ENCODE peak calls at places on chromosomes 2 and 18, in nine cellular contexts. F is vagina; K is transverse colon; P is ovary; R is fibroblast of mammary gland; Z is MCF 10A; C is CD8-positive, alpha-beta T cell; Q is AG09319; U is type B pancreatic cell. J is an unnamed sample.

GRCh38 chr2:84631047-84631446 is 114.7 kb downstream of the DNAH6 start:
- DNase-seq in K (no peak), U (no peak), F (no peak), R (peak; percentile 52), Z (peak; percentile 47), C (no peak), P (no peak), Q (peak; percentile 1), J (no peak)

GRCh38 chr2:240933966-240934700 is 28.0 kb downstream of the CROCC2 start:
- DNase-seq in C (no peak), Z (no peak), U (no peak), F (no peak), Q (no peak), P (peak; percentile 47), K (peak; percentile 8), R (no peak), J (peak; percentile 4)

GRCh38 chr2:6917071-6917760 is at the start of gene RNF144A:
- DNase-seq in Z (no peak), P (peak; percentile 83), C (peak; percentile 89), U (peak; percentile 85), R (peak; percentile 44), Q (no peak), K (peak; percentile 66), F (no peak), J (peak; percentile 80)

GRCh38 chr18:35516789-35517188 is 19.0 kb upstream of the INO80C start:
- DNase-seq in U (no peak), Q (no peak), R (no peak), P (no peak), C (no peak), Z (no peak), K (no peak), F (no peak), J (no peak)

GRCh38 chr2:37322368-37322767 is 2.3 kb downstream of the PRKD3 start:
- DNase-seq in Z (peak; percentile 24), C (no peak), R (peak; percentile 42), F (no peak), Q (no peak), U (no peak), P (no peak), K (no peak), J (no peak)

GRCh38 chr2:127226520-127227263 is 6.6 kb upstream of the CYP27C1 start:
- DNase-seq in R (peak; percentile 86), P (no peak), F (no peak), Z (peak; percentile 90), Q (peak; percentile 32), C (no peak), U (no peak), K (peak; percentile 86), J (no peak)

GRCh38 chr2:88735853-88736252 is 44.4 kb downstream of the RPIA start:
- DNase-seq in Q (no peak), R (peak; percentile 11), K (peak; percentile 16), Z (peak; percentile 40), F (no peak), U (no peak), P (no peak), C (no peak), J (no peak)

GRCh38 chr2:228541794-228542193 is 360.3 kb upstream of the SPHKAP start:
- DNase-seq in R (peak; percentile 70), P (no peak), U (no peak), K (no peak), C (no peak), Q (no peak), Z (peak; percentile 44), F (no peak), J (no peak)

GRCh38 chr2:108621087-108621559 is 86.9 kb downstream of the LIMS1 start:
- DNase-seq in R (no peak), C (peak; percentile 83), K (peak; percentile 58), P (no peak), F (no peak), Q (no peak), Z (peak; percentile 71), U (no peak), J (peak; percentile 45)

GRCh38 chr2:45793564-45793963 is 142.1 kb downstream of the PRKCE start:
- DNase-seq in C (no peak), Z (no peak), R (no peak), Q (no peak), F (no peak), K (no peak), U (no peak), P (no peak), J (no peak)

DNA sequence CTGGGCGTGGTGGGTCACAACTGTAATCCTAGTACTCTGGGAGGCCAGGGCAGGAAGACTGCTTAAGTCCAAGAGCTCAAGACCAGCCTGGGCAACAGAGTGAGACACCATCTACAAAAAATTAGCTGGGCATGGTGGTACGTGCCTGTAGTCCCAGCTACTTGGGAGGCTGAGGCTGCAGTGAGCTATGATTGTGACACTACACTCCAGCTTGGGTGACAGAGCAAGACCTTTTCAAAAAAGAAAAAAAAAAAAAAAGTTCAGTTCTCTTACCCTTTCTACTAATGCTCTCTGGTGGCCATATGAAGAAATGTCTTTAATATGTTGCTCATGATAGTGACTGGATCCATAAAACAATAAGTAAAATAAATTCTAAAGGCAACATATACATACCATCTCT is 14.9 kb downstream of the TYW5 start:
- DNase-seq in C (no peak), F (no peak), U (no peak), K (no peak), R (peak; percentile 43), P (no peak), Q (no peak), Z (peak; percentile 30), J (no peak)
- TF ChIP-seq CTCF in C (no peak), F (no peak), U (peak; percentile 64), K (peak; percentile 38), R (peak; percentile 35), P (no peak), Q (peak; percentile 9), Z (peak; percentile 27), J (peak; percentile 16)

GRCh38 chr2:102342888-102343287 is 12.7 kb upstream of the IL18R1 start:
- DNase-seq in C (no peak), U (no peak), Z (no peak), R (peak; percentile 40), K (no peak), P (no peak), Q (no peak), F (no peak), J (no peak)
- TF ChIP-seq CTCF in C (no peak), U (no peak), Z (no peak), R (peak; percentile 36), K (no peak), P (no peak), Q (peak; percentile 19), F (peak; percentile 13), J (no peak)

GRCh38 chr2:13650586-13651180 is 933.9 kb downstream of the TRIB2 start:
- DNase-seq in Z (peak; percentile 17), R (peak; percentile 28), K (no peak), P (no peak), C (no peak), Q (no peak), F (no peak), U (no peak), J (no peak)
- TF ChIP-seq CTCF in Z (no peak), R (no peak), K (no peak), P (no peak), C (no peak), Q (no peak), F (no peak), U (peak; percentile 23), J (no peak)

DNA sequence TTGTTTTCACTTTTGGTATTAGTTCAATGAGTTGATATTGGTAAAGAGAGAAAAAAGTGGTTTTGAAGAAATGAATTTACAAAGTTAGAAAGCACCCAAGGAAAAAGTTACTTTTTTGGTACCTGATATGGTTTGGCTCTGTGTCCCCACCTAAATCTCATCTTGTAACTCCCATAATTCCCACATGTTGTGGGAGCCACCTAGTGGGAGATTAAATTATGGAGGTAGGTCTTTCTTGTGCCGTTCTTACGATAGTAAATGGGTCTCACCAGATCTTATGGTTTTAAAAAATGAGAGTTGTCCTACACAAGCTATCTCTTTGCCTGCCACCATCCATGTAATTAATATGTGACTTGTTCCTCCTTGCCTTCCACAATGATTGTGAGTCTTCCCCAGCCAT is 965.6 kb upstream of the NRXN1 start:
- DNase-seq in Z (peak; percentile 14), P (no peak), Q (no peak), R (peak; percentile 22), U (no peak), F (no peak), K (no peak), C (no peak), J (no peak)
- TF ChIP-seq CTCF in Z (no peak), P (no peak), Q (no peak), R (peak; percentile 1), U (no peak), F (no peak), K (no peak), C (no peak), J (no peak)

DNA sequence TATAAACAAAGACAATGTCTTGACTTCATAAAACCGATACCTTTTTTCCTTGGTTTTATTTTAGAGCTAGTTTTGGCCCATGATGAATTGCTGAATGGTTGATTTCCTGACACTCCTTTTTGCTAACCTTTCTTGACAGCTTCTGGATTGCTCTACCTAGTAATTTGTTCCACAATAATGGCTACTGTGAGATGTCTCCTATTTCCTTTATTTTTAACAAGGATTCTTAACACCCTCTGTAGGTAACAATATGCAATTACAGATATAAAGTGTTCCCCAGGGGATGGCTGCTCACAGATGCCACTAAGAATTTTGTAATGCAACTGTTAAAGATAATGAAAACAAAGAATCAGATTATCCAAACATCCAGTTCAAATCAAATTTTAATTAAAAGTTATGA is 100.8 kb upstream of the ATP5MC3 start:
- DNase-seq in Z (peak; percentile 47), R (peak; percentile 47), Q (peak; percentile 0), P (no peak), K (no peak), U (no peak), C (no peak), F (no peak), J (no peak)
- TF ChIP-seq CTCF in Z (peak; percentile 46), R (peak; percentile 35), Q (peak; percentile 24), P (no peak), K (peak; percentile 54), U (peak; percentile 72), C (peak; percentile 35), F (peak; percentile 29), J (peak; percentile 64)

GRCh38 chr2:35871672-35872071 is 483.9 kb upstream of the CRIM1 start:
- DNase-seq in F (no peak), Q (no peak), P (no peak), C (no peak), Z (no peak), K (no peak), U (no peak), R (peak; percentile 0), J (no peak)
- TF ChIP-seq CTCF in F (no peak), Q (no peak), P (no peak), C (no peak), Z (no peak), K (no peak), U (peak; percentile 45), R (peak; percentile 6), J (no peak)

GRCh38 chr18:34261865-34262780 is 37.4 kb upstream of the NOL4 start:
- DNase-seq in U (no peak), R (no peak), P (no peak), Z (no peak), K (no peak), Q (no peak), C (no peak), F (no peak), J (no peak)
- TF ChIP-seq CTCF in U (peak; percentile 50), R (no peak), P (no peak), Z (no peak), K (peak; percentile 27), Q (no peak), C (no peak), F (no peak), J (no peak)

DNA sequence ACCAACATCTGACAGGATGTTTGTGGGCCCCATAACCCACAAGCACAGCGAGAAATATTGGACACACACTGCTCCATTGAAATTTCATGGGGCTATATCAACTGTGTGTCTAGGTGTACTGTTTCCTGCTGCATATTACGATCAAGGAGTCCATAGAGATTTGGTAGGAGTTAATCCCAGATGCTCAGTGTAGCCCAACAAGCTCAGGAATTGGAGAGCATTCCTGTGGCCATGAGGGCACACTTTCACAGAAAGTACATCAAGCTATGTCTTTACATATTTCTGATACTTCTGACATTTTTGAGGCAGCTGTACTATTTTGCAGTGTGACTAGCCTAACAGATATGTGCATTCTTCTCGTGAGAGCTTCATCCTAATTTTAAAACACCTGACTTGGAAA is 473.1 kb downstream of the PTH2R start:
- DNase-seq in Z (no peak), R (no peak), Q (no peak), U (no peak), K (no peak), C (no peak), F (no peak), P (no peak), J (no peak)
- TF ChIP-seq CTCF in Z (no peak), R (no peak), Q (no peak), U (no peak), K (no peak), C (no peak), F (no peak), P (no peak), J (no peak)

J was measured in natural killer cell.